ENCODE peak calls at places on chromosomes 12 and 14, in seven cellular contexts. F is NCI-H1092; D is choroid plexus epithelial cell; J is activated naive CD4-positive, alpha-beta T cell treated with anti-CD3 and anti-CD28 coated beads, Interleukin-2, amount 50 U/mL, for 16 hours; G is mesothelial cell of epicardium; H is AG09319; E is HEK293T. L is an unnamed sample.

GRCh38 chr14:75539562-75540478 is 17.6 kb downstream of the BATF start:
- DNase-seq in F (no peak), D (no peak), J (peak), G (no peak), H (no peak), E (no peak), L (no peak)

GRCh38 chr14:53979747-53980642 is 23.4 kb upstream of the BMP4 start:
- DNase-seq in F (no peak), D (peak), J (no peak), G (no peak), H (peak), E (no peak), L (no peak)

GRCh38 chr12:69435644-69436043 is 34.5 kb upstream of the FRS2 start:
- DNase-seq in F (no peak), D (no peak), J (no peak), G (no peak), H (no peak), E (no peak), L (no peak)

GRCh38 chr14:102419716-102420115 is 57.0 kb downstream of the TECPR2 start:
- DNase-seq in F (no peak), D (no peak), J (no peak), G (no peak), H (no peak), E (no peak), L (no peak)

GRCh38 chr14:78611796-78612571 is 441.8 kb downstream of the NRXN3 start:
- DNase-seq in F (no peak), D (no peak), J (no peak), G (no peak), H (no peak), E (no peak), L (no peak)

GRCh38 chr14:73428354-73428824 is 30.0 kb downstream of the NUMB start:
- DNase-seq in F (no peak), D (peak), J (no peak), G (no peak), H (no peak), E (no peak), L (no peak)

GRCh38 chr14:80629606-80630005 is 311.9 kb downstream of the CEP128 start:
- DNase-seq in F (no peak), D (peak), J (no peak), G (no peak), H (no peak), E (no peak), L (no peak)

GRCh38 chr14:66117600-66117999 is 368.6 kb upstream of the CCDC196 start:
- DNase-seq in F (no peak), D (peak), J (no peak), G (no peak), H (no peak), E (no peak), L (peak)

GRCh38 chr14:103879570-103880333 is 32.4 kb upstream of the PPP1R13B start:
- DNase-seq in F (no peak), D (no peak), J (no peak), G (no peak), H (no peak), E (no peak), L (no peak)

GRCh38 chr12:98002887-98003493 is 512.4 kb upstream of the TMPO start:
- DNase-seq in F (peak), D (peak), J (peak), G (no peak), H (no peak), E (peak), L (no peak)

GRCh38 chr12:75329918-75330826 is at the start of gene CAPS2:
- DNase-seq in F (peak), D (peak), J (peak), G (peak), H (peak), E (peak), L (peak)

GRCh38 chr14:95421741-95422140 is 94.7 kb downstream of the SYNE3 start:
- DNase-seq in F (no peak), D (no peak), J (no peak), G (no peak), H (no peak), E (no peak), L (no peak)

GRCh38 chr12:52149651-52150241 is 42.1 kb downstream of the KRT80 start:
- DNase-seq in F (no peak), D (peak), J (no peak), G (no peak), H (no peak), E (no peak), L (no peak)

GRCh38 chr12:112473056-112473455 is 54.3 kb downstream of the PTPN11 start:
- DNase-seq in F (no peak), D (peak), J (no peak), G (no peak), H (no peak), E (peak), L (no peak)

GRCh38 chr12:77218278-77218677 is 152.9 kb upstream of the E2F7 start:
- DNase-seq in F (no peak), D (no peak), J (no peak), G (no peak), H (no peak), E (no peak), L (no peak)

GRCh38 chr14:105879867-105880561 is 353.6 kb downstream of the TMEM121 start:
- DNase-seq in F (no peak), D (no peak), J (peak), G (peak), H (no peak), E (no peak), L (no peak)

GRCh38 chr12:42705863-42706262 is 116.3 kb upstream of the PRICKLE1 start:
- DNase-seq in F (no peak), D (peak), J (no peak), G (no peak), H (peak), E (no peak), L (peak)

GRCh38 chr14:25049127-25049558 is 804 bp downstream of the STXBP6 start:
- DNase-seq in F (no peak), D (peak), J (no peak), G (no peak), H (no peak), E (no peak), L (no peak)

GRCh38 chr14:67618617-67619063 is 1.1 kb upstream of the ARG2 start:
- DNase-seq in F (peak), D (peak), J (no peak), G (no peak), H (peak), E (peak), L (no peak)

GRCh38 chr12:4449862-4450222 is 4.2 kb upstream of the FGF6 start:
- DNase-seq in F (peak), D (peak), J (no peak), G (no peak), H (no peak), E (no peak), L (no peak)

GRCh38 chr12:105864916-105865315 is 273.8 kb downstream of the NUAK1 start:
- DNase-seq in F (no peak), D (no peak), J (no peak), G (no peak), H (no peak), E (no peak), L (no peak)

GRCh38 chr12:47882796-47883546 is 21.8 kb downstream of the VDR start:
- DNase-seq in F (peak), D (no peak), J (peak), G (no peak), H (no peak), E (no peak), L (no peak)

GRCh38 chr12:47102845-47103666 is 23.3 kb upstream of the AMIGO2 start:
- DNase-seq in F (no peak), D (peak), J (no peak), G (no peak), H (peak), E (no peak), L (no peak)

GRCh38 chr12:63965936-63966602 is 121.6 kb downstream of the SRGAP1 start:
- DNase-seq in F (no peak), D (no peak), J (no peak), G (no peak), H (no peak), E (no peak), L (no peak)

GRCh38 chr14:53306267-53306721 is 153.2 kb upstream of the DDHD1 start:
- DNase-seq in F (peak), D (peak), J (peak), G (no peak), H (peak), E (peak), L (no peak)

GRCh38 chr12:94649349-94650142 is 811 bp downstream of the TMCC3 start:
- DNase-seq in F (no peak), D (peak), J (peak), G (peak), H (no peak), E (peak), L (no peak)

GRCh38 chr14:101068293-101068957 is 164.9 kb upstream of the RTL1 start:
- DNase-seq in F (no peak), D (no peak), J (peak), G (peak), H (no peak), E (no peak), L (no peak)

GRCh38 chr14:93132472-93133065 is 16.8 kb upstream of the ITPK1 start:
- DNase-seq in F (peak), D (peak), J (no peak), G (no peak), H (no peak), E (peak), L (no peak)

GRCh38 chr14:75982724-75983358 is 1.0 kb upstream of the TGFB3 start:
- DNase-seq in F (no peak), D (peak), J (no peak), G (no peak), H (no peak), E (peak), L (no peak)

GRCh38 chr14:51462706-51463105 is 189.0 kb upstream of the FRMD6 start:
- DNase-seq in F (no peak), D (no peak), J (no peak), G (no peak), H (no peak), E (no peak), L (no peak)

GRCh38 chr14:55586411-55586810 is 6.4 kb downstream of the KTN1 start:
- DNase-seq in F (no peak), D (no peak), J (no peak), G (no peak), H (no peak), E (no peak), L (no peak)

GRCh38 chr12:1093166-1093751 is 102.2 kb downstream of the ERC1 start:
- DNase-seq in F (peak), D (peak), J (no peak), G (no peak), H (no peak), E (peak), L (peak)

GRCh38 chr14:100850841-100851585 is 25.1 kb downstream of the MEG3 start:
- DNase-seq in F (peak), D (peak), J (peak), G (no peak), H (no peak), E (peak), L (no peak)